ENCODE peak calls at places on chromosomes 6 and 20, in seven cellular contexts. I is dorsolateral prefrontal cortex, J is astrocyte of the spinal cord, G is heart right ventricle, U is DND-41, T is SK-N-SH, F is type B pancreatic cell. X is an unnamed sample.

GRCh38 chr20:3092611-3093379 is 8.3 kb upstream of the AVP start:
- DNase-seq in I (no peak), J (no peak), G (no peak), U (no peak), T (peak; percentile 40), F (no peak), X (no peak)

GRCh38 chr6:53703047-53703446 is 37.5 kb upstream of the KLHL31 start:
- DNase-seq in I (no peak), J (no peak), G (no peak), U (no peak), T (no peak), F (no peak), X (no peak)

GRCh38 chr6:12875061-12875460 is 158.5 kb downstream of the PHACTR1 start:
- DNase-seq in I (no peak), J (peak; percentile 18), G (no peak), U (no peak), T (no peak), F (no peak), X (no peak)

GRCh38 chr6:165835410-165835851 is 172.4 kb upstream of the PDE10A start:
- DNase-seq in I (no peak), J (no peak), G (no peak), U (no peak), T (no peak), F (no peak), X (no peak)

GRCh38 chr6:147000545-147001488 is 203.4 kb upstream of the STXBP5 start:
- DNase-seq in I (no peak), J (peak; percentile 80), G (no peak), U (no peak), T (no peak), F (no peak), X (no peak)

GRCh38 chr20:37282558-37282957 is 6.9 kb upstream of the MANBAL start:
- DNase-seq in I (no peak), J (peak; percentile 66), G (no peak), U (no peak), T (no peak), F (no peak), X (no peak)

GRCh38 chr6:1575213-1576041 is 34.3 kb upstream of the FOXC1 start:
- DNase-seq in I (no peak), J (peak; percentile 50), G (peak; percentile 36), U (peak; percentile 32), T (no peak), F (no peak), X (no peak)

GRCh38 chr6:385614-386013 is 5.9 kb upstream of the IRF4 start:
- DNase-seq in I (no peak), J (no peak), G (no peak), U (no peak), T (no peak), F (peak; percentile 40), X (no peak)

DNA sequence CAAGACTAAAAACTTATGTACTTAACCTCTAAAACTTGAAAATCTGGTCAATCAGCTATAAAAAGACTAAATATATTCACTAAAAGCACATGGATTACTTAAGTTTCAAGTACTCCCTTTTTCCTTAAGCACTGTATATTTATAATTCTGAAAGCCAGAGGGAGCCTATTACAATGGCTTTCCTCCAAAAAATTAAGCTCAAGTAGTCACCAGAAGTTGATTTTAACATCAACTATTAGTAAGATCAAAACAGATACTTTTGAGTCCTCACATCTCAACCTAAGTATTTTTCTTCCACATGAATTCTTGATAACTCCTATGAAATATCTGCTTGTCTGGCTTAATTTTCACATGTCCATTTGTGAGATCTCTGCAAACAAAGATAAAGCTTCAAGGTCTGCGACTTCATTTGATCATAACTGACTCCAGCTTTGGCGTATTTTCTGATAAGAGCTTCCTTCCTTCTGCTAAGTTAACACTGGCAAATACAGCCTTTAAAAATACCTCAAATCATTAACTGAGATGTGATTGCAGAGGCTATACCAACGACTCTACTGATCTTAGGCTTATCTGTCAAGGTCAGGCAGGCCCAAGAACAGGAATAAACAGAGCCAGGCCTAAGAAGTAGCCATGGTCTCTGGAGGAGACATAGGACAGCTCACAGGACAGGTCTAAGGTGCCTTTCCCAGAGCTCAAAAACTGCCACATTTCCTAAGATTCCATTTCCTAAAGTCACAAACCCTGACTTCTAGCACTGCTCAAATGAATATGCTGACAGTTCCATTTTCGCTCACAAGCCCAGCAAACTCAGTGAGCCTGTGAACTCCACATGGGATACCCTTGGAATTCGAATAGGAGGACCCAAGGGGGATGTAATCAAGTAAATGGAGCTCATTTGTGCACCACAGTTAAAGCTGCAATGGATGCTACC is 10.0 kb downstream of the SNX5 start:
- DNase-seq in I (no peak), J (peak; percentile 42), G (no peak), U (no peak), T (no peak), F (no peak), X (no peak)
- TF ChIP-seq CTCF in I (peak; percentile 10), J (no peak), G (no peak), U (no peak), T (peak; percentile 31), F (no peak), X (no peak)

DNA sequence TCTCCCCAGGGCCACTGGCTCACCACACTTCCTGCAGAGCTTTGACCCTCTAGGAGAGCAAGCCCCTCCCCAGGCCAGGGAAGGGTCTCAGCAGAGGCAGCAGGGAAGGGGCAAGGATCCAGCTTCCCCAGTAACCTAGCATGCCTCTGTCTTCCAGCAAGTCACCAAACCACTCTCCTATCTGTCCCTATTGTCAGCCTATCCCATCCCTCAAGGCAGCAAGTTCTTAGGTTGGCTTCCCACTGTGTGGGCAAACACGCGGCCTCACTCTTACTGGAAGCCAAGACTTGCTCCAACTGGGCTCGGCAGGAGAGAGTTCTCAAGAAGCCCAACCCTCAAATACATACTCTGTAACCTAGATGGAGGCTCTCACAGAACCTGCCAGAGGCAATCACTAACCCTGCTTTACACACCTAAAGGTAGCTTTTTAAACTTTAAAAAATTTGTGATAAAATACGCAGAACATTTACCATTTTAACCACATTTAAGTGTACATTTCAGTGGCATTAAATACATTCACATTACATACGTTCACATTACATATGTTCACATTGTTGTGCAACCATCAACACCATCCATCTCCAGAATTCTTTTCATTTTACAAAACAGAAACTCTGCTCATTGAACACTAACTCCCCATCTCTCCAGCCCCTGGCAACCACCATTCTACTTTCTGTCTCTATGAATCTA is 58.5 kb downstream of the MRPL14 start:
- DNase-seq in I (no peak), J (peak; percentile 82), G (no peak), U (no peak), T (no peak), F (no peak), X (no peak)
- TF ChIP-seq CTCF in I (no peak), J (no peak), G (no peak), U (no peak), T (no peak), F (no peak), X (no peak)

GRCh38 chr20:46674253-46675083 is 14.8 kb downstream of the TP53RK start:
- DNase-seq in I (no peak), J (peak; percentile 35), G (no peak), U (no peak), T (no peak), F (peak; percentile 45), X (no peak)

GRCh38 chr20:46673394-46674252 is 15.6 kb downstream of the TP53RK start:
- DNase-seq in I (no peak), J (no peak), G (no peak), U (no peak), T (no peak), F (no peak), X (no peak)

GRCh38 chr20:46671866-46672542 is 17.2 kb downstream of the TP53RK start:
- DNase-seq in I (no peak), J (no peak), G (no peak), U (no peak), T (no peak), F (peak; percentile 7), X (no peak)

GRCh38 chr20:46670585-46671584 is 18.4 kb downstream of the TP53RK start:
- DNase-seq in I (no peak), J (no peak), G (no peak), U (no peak), T (no peak), F (no peak), X (no peak)

DNA sequence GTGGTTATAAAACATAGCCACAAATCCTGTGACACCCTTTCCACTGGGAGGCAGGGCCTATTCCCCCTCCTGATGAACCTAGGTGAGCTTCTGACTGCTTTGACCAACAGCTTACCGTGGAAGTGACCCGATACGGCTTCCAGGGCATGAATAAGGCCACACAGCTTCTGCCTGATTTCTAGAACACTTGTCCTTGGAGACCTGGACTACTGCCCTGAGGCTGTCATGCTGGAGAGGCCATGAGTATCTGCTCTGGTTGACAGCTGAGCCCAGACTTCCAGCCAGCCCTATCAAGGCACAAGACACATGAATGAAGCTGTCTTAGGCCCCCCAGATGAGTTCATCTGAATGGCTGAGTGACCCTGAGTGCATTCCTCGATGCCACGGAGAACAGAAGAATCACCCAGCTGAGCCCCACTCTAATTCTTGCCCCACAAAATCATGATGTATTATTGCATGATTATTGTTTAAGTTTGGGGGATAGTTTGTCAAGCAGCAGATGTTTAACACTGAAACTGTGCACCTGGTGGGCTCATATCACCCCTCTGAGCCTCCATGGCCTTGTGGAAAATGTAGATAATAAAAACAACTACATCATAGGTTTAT is 16.6 kb downstream of the TP53RK start:
- DNase-seq in I (no peak), J (no peak), G (no peak), U (no peak), T (no peak), F (peak; percentile 37), X (no peak)
- TF ChIP-seq CTCF in I (no peak), J (no peak), G (no peak), U (no peak), T (no peak), F (no peak), X (no peak)

DNA sequence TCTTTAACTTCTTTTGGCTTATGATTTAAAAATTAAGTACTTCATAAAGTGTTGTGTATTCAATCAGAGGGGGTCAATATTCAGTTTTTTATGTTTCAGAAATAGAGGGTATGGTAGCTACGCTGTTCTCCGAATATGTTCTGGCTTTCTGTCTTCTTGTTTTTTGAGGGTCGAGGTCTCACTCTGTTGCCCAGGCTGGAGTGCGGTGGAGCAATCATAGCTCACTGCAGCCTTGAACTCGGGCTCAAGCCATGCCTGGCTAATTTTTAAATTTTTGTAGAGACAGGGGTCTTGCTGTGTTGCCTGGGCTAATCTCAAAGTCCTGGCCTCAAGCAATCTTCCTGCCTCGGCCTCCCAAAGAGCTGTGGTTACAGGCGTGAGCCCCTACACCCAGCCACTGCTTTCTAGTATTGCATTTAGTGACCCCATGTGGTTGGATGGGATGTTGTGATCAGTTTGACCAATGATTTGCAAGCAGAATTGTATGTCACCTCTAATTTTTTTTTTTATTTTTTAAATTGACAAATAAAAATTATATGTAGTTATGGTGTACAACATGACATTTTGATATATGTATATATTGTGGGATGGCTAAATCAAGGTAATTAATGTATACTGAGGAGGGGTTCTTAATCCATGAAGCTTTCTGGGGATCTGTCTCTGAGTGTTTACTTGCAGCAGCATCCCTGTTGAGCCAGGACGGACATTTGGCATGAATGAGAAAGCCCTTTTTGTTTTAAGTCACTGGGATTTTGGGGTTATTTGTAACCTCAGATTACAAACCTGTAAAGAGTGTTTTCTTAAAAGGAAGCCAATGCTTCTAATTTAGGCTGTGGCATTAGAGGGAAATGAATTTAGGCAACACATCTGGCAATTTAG is 38.5 kb upstream of the DEK start:
- DNase-seq in I (no peak), J (peak; percentile 29), G (no peak), U (no peak), T (no peak), F (no peak), X (no peak)
- TF ChIP-seq CTCF in I (no peak), J (peak; percentile 22), G (peak; percentile 10), U (peak; percentile 16), T (peak; percentile 24), F (no peak), X (no peak)

DNA sequence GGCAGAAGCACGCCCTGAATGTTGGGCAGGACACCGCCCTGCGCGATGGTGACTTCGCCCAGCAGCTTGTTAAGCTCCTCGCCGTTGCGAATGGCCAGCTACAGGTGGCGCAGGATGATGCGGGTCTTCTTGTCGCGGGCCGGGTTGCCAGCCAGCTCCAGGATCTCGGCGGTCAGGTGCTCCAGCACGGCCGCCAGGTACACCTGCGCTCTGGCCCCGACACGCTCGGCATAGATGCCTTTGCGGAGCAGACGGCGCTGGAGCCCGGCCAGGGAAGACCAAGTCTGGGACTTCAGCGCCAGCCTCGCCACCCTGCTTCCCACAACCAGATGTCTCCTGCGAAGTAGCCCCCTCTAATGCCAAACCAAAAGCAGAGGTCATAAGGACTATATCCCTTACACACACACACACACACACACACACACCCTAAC is 8.0 kb upstream of the SLC17A3 start:
- DNase-seq in I (no peak), J (no peak), G (peak; percentile 14), U (no peak), T (no peak), F (no peak), X (no peak)
- TF ChIP-seq CTCF in I (no peak), J (no peak), G (no peak), U (no peak), T (no peak), F (no peak), X (no peak)